ENCODE peak calls at places on chromosomes 7 and 10, in ten cellular contexts. One of them, this sample, is unnamed.

GRCh38 chr7:1952781-1953180 is 280.0 kb downstream of the MAD1L1 start:
- DNase-seq in sigmoid colon: no peak
- DNase-seq in coronary artery: no peak
- DNase-seq in AG10803: no peak
- DNase-seq in uterus: no peak
- DNase-seq in A549: no peak
- DNase-seq in WERI-Rb-1: no peak
- DNase-seq in heart right ventricle: no peak
- DNase-seq in pancreas: no peak
- DNase-seq in HepG2: no peak
- DNase-seq in this sample: no peak

GRCh38 chr10:31582365-31583052 is 263.5 kb downstream of the ZEB1 start:
- DNase-seq in sigmoid colon: peak
- DNase-seq in coronary artery: peak
- DNase-seq in AG10803: peak
- DNase-seq in uterus: no peak
- DNase-seq in A549: peak
- DNase-seq in WERI-Rb-1: no peak
- DNase-seq in heart right ventricle: peak
- DNase-seq in pancreas: no peak
- DNase-seq in HepG2: no peak
- DNase-seq in this sample: no peak

GRCh38 chr10:132354356-132355094 is 22.5 kb downstream of the LRRC27 start:
- DNase-seq in sigmoid colon: peak
- DNase-seq in coronary artery: no peak
- DNase-seq in AG10803: no peak
- DNase-seq in uterus: no peak
- DNase-seq in A549: no peak
- DNase-seq in WERI-Rb-1: no peak
- DNase-seq in heart right ventricle: no peak
- DNase-seq in pancreas: peak
- DNase-seq in HepG2: no peak
- DNase-seq in this sample: no peak

GRCh38 chr10:14327535-14327934 is 3.2 kb downstream of the FRMD4A start:
- DNase-seq in sigmoid colon: no peak
- DNase-seq in coronary artery: no peak
- DNase-seq in AG10803: no peak
- DNase-seq in uterus: no peak
- DNase-seq in A549: no peak
- DNase-seq in WERI-Rb-1: no peak
- DNase-seq in heart right ventricle: no peak
- DNase-seq in pancreas: no peak
- DNase-seq in HepG2: no peak
- DNase-seq in this sample: no peak

GRCh38 chr7:25009271-25009670 is 29.3 kb upstream of the OSBPL3 start:
- DNase-seq in sigmoid colon: no peak
- DNase-seq in coronary artery: no peak
- DNase-seq in AG10803: peak
- DNase-seq in uterus: no peak
- DNase-seq in A549: peak
- DNase-seq in WERI-Rb-1: no peak
- DNase-seq in heart right ventricle: no peak
- DNase-seq in pancreas: no peak
- DNase-seq in HepG2: no peak
- DNase-seq in this sample: peak

GRCh38 chr7:151489498-151489897 is 30.2 kb downstream of the RHEB start:
- DNase-seq in sigmoid colon: no peak
- DNase-seq in coronary artery: no peak
- DNase-seq in AG10803: no peak
- DNase-seq in uterus: no peak
- DNase-seq in A549: no peak
- DNase-seq in WERI-Rb-1: no peak
- DNase-seq in heart right ventricle: no peak
- DNase-seq in pancreas: no peak
- DNase-seq in HepG2: no peak
- DNase-seq in this sample: no peak

GRCh38 chr7:101595766-101596537 is 33.1 kb downstream of the MYL10 start:
- DNase-seq in sigmoid colon: no peak
- DNase-seq in coronary artery: no peak
- DNase-seq in AG10803: no peak
- DNase-seq in uterus: no peak
- DNase-seq in A549: no peak
- DNase-seq in WERI-Rb-1: no peak
- DNase-seq in heart right ventricle: no peak
- DNase-seq in pancreas: no peak
- DNase-seq in HepG2: no peak
- DNase-seq in this sample: no peak

GRCh38 chr10:35276918-35277317 is 59.4 kb upstream of the CCNY start:
- DNase-seq in sigmoid colon: no peak
- DNase-seq in coronary artery: no peak
- DNase-seq in AG10803: no peak
- DNase-seq in uterus: no peak
- DNase-seq in A549: no peak
- DNase-seq in WERI-Rb-1: no peak
- DNase-seq in heart right ventricle: no peak
- DNase-seq in pancreas: no peak
- DNase-seq in HepG2: no peak
- DNase-seq in this sample: no peak

GRCh38 chr10:119257894-119258293 is 50.5 kb downstream of the GRK5 start:
- DNase-seq in sigmoid colon: no peak
- DNase-seq in coronary artery: no peak
- DNase-seq in AG10803: no peak
- DNase-seq in uterus: no peak
- DNase-seq in A549: no peak
- DNase-seq in WERI-Rb-1: no peak
- DNase-seq in heart right ventricle: no peak
- DNase-seq in pancreas: no peak
- DNase-seq in HepG2: no peak
- DNase-seq in this sample: no peak

GRCh38 chr7:37467017-37467416 is 18.4 kb upstream of the ELMO1 start:
- DNase-seq in sigmoid colon: no peak
- DNase-seq in coronary artery: no peak
- DNase-seq in AG10803: no peak
- DNase-seq in uterus: no peak
- DNase-seq in A549: no peak
- DNase-seq in WERI-Rb-1: no peak
- DNase-seq in heart right ventricle: no peak
- DNase-seq in pancreas: no peak
- DNase-seq in HepG2: no peak
- DNase-seq in this sample: no peak

GRCh38 chr10:31754803-31755624 is 173.6 kb downstream of the ARHGAP12 start:
- DNase-seq in sigmoid colon: peak
- DNase-seq in coronary artery: no peak
- DNase-seq in AG10803: peak
- DNase-seq in uterus: no peak
- DNase-seq in A549: peak
- DNase-seq in WERI-Rb-1: no peak
- DNase-seq in heart right ventricle: no peak
- DNase-seq in pancreas: peak
- DNase-seq in HepG2: peak
- DNase-seq in this sample: peak

GRCh38 chr10:13831711-13832110 is 244.9 kb downstream of the PRPF18 start:
- DNase-seq in sigmoid colon: peak
- DNase-seq in coronary artery: no peak
- DNase-seq in AG10803: no peak
- DNase-seq in uterus: no peak
- DNase-seq in A549: no peak
- DNase-seq in WERI-Rb-1: no peak
- DNase-seq in heart right ventricle: peak
- DNase-seq in pancreas: no peak
- DNase-seq in HepG2: no peak
- DNase-seq in this sample: no peak

GRCh38 chr7:130888017-130888371 is 154.0 kb upstream of the KLF14 start:
- DNase-seq in sigmoid colon: no peak
- DNase-seq in coronary artery: no peak
- DNase-seq in AG10803: no peak
- DNase-seq in uterus: no peak
- DNase-seq in A549: peak
- DNase-seq in WERI-Rb-1: no peak
- DNase-seq in heart right ventricle: no peak
- DNase-seq in pancreas: no peak
- DNase-seq in HepG2: no peak
- DNase-seq in this sample: no peak

GRCh38 chr7:23598321-23598720 is 1.1 kb downstream of the CCDC126 start:
- DNase-seq in sigmoid colon: no peak
- DNase-seq in coronary artery: no peak
- DNase-seq in AG10803: no peak
- DNase-seq in uterus: no peak
- DNase-seq in A549: no peak
- DNase-seq in WERI-Rb-1: no peak
- DNase-seq in heart right ventricle: no peak
- DNase-seq in pancreas: no peak
- DNase-seq in HepG2: peak
- DNase-seq in this sample: no peak

GRCh38 chr7:121126801-121127534 is 138.5 kb downstream of the CPED1 start:
- DNase-seq in sigmoid colon: no peak
- DNase-seq in coronary artery: no peak
- DNase-seq in AG10803: peak
- DNase-seq in uterus: no peak
- DNase-seq in A549: peak
- DNase-seq in WERI-Rb-1: no peak
- DNase-seq in heart right ventricle: no peak
- DNase-seq in pancreas: no peak
- DNase-seq in HepG2: no peak
- DNase-seq in this sample: peak

GRCh38 chr10:666237-667012 is 23.0 kb downstream of the DIP2C start:
- DNase-seq in sigmoid colon: no peak
- DNase-seq in coronary artery: no peak
- DNase-seq in AG10803: no peak
- DNase-seq in uterus: no peak
- DNase-seq in A549: no peak
- DNase-seq in WERI-Rb-1: no peak
- DNase-seq in heart right ventricle: no peak
- DNase-seq in pancreas: no peak
- DNase-seq in HepG2: no peak
- DNase-seq in this sample: no peak
- H3K4me3 ChIP-seq in sigmoid colon: peak
- H3K4me3 ChIP-seq in coronary artery: peak
- H3K4me3 ChIP-seq in AG10803: no peak
- H3K4me3 ChIP-seq in uterus: peak
- H3K4me3 ChIP-seq in A549: no peak
- H3K4me3 ChIP-seq in WERI-Rb-1: no peak
- H3K4me3 ChIP-seq in heart right ventricle: no peak
- H3K4me3 ChIP-seq in pancreas: no peak
- H3K4me3 ChIP-seq in HepG2: no peak
- H3K4me3 ChIP-seq in this sample: no peak

DNA sequence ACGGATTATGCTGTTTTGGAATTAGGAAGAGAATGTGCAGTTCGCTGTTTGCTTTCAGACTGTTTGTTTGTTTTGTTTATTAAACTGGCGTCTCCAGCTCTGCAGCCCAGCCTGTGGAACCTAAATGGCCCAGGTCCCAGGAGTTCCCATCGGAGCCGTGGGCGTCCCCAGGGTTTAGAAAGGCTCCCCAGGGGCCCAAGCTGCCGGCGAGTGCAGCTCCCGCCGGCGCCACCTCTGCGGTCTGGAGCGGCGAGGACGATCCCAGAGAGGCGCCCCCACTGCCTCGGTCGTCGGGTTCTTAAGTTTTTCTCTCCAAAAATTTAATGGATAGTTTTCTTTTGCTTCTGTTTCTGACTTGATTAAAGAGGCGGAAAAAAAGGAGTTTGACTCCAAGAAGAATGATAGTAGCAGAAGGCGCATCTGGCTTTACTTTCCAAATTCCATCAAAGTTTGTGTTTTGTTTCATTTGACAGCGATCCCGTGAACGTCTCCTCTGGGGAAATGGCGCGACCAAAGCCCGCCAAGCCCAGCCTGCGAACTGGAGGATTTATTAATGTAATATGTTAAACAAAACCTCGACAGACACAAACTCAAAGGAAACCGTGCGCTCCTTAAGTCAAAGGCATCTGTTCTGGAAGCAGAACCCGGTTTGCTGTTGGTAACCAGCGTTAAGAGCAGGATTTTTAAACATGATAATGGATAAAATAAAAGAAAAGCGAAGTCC is 712 bp upstream of the FZD1 start:
- DNase-seq in sigmoid colon: peak
- DNase-seq in coronary artery: no peak
- DNase-seq in AG10803: no peak
- DNase-seq in uterus: peak
- DNase-seq in A549: peak
- DNase-seq in WERI-Rb-1: peak
- DNase-seq in heart right ventricle: peak
- DNase-seq in pancreas: peak
- DNase-seq in HepG2: no peak
- DNase-seq in this sample: no peak
- TF ChIP-seq CTCF in sigmoid colon: no peak
- TF ChIP-seq CTCF in coronary artery: no peak
- TF ChIP-seq CTCF in AG10803: no peak
- TF ChIP-seq CTCF in uterus: no peak
- TF ChIP-seq CTCF in A549: no peak
- TF ChIP-seq CTCF in WERI-Rb-1: no peak
- TF ChIP-seq CTCF in heart right ventricle: no peak
- TF ChIP-seq CTCF in pancreas: no peak
- TF ChIP-seq CTCF in HepG2: no peak
- TF ChIP-seq CTCF in this sample: no peak

DNA sequence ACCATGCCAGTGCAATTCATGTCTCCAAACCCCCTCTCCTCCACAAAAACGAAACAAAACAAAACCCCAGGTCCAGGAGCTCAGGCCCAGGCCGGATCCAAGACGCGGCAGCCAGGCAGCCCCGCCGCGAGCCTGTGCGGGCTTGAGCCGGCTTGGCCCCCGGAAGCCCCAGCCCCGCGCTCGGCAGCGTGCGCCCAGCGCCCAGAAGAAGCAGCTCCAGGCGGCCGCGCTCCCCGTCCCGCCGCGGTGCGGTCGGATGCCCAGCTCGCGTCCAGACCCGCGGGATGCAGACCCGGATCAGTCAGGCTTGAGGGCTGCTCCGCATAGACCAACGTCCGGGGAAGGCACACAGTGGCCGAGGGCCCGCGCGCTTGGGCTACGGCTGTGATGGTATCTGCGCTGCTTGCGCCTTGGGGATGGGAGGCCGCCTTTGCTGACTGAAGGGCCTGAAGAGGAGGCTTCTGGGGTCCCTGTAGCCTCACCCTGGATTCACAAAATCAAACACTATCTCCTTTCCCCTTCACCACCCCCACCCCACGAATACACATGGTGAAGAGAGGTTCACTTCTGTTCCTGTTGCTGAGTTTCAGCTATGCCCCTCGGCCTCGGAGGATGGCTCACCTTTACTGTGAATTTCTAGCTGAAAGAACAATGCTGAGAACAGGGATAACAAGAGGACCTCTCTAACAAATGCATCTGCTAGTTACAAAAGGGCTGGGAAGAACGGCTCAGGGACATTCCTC is 79.9 kb upstream of the EN2 start:
- DNase-seq in sigmoid colon: no peak
- DNase-seq in coronary artery: no peak
- DNase-seq in AG10803: peak
- DNase-seq in uterus: no peak
- DNase-seq in A549: no peak
- DNase-seq in WERI-Rb-1: peak
- DNase-seq in heart right ventricle: no peak
- DNase-seq in pancreas: peak
- DNase-seq in HepG2: no peak
- DNase-seq in this sample: no peak
- H3K4me3 ChIP-seq in sigmoid colon: peak
- H3K4me3 ChIP-seq in coronary artery: peak
- H3K4me3 ChIP-seq in AG10803: peak
- H3K4me3 ChIP-seq in uterus: peak
- H3K4me3 ChIP-seq in A549: peak
- H3K4me3 ChIP-seq in WERI-Rb-1: no peak
- H3K4me3 ChIP-seq in heart right ventricle: peak
- H3K4me3 ChIP-seq in pancreas: no peak
- H3K4me3 ChIP-seq in HepG2: no peak
- H3K4me3 ChIP-seq in this sample: no peak

GRCh38 chr7:140297192-140297591 is 101.1 kb downstream of the SLC37A3 start:
- DNase-seq in sigmoid colon: no peak
- DNase-seq in coronary artery: no peak
- DNase-seq in AG10803: no peak
- DNase-seq in uterus: no peak
- DNase-seq in A549: no peak
- DNase-seq in WERI-Rb-1: no peak
- DNase-seq in heart right ventricle: no peak
- DNase-seq in pancreas: no peak
- DNase-seq in HepG2: no peak
- DNase-seq in this sample: no peak
- TF ChIP-seq CTCF in sigmoid colon: no peak
- TF ChIP-seq CTCF in coronary artery: no peak
- TF ChIP-seq CTCF in AG10803: no peak
- TF ChIP-seq CTCF in uterus: no peak
- TF ChIP-seq CTCF in A549: no peak
- TF ChIP-seq CTCF in WERI-Rb-1: no peak
- TF ChIP-seq CTCF in heart right ventricle: no peak
- TF ChIP-seq CTCF in pancreas: no peak
- TF ChIP-seq CTCF in HepG2: no peak
- TF ChIP-seq CTCF in this sample: no peak

This sample was measured in astrocyte of the cerebellum.